ENCODE peak calls at places on chromosome 2, in eight cellular contexts. P is aorta, I is neural progenitor cell, E is cardiac muscle cell, F is mammary epithelial cell, T is heart right ventricle, H is stomach, C is DND-41. Y is an unnamed sample.

GRCh38 chr2:149732730-149733290 is 145.2 kb upstream of the MMADHC start:
- DNase-seq in P (no peak), I (no peak), E (no peak), F (no peak), T (no peak), H (no peak), C (no peak), Y (no peak)

GRCh38 chr2:172246649-172247048 is 143.9 kb upstream of the DLX2 start:
- DNase-seq in P (no peak), I (no peak), E (no peak), F (peak; percentile 67), T (no peak), H (no peak), C (no peak), Y (no peak)

GRCh38 chr2:9377461-9378097 is 45.7 kb downstream of the ITGB1BP1 start:
- DNase-seq in P (no peak), I (no peak), E (no peak), F (no peak), T (no peak), H (no peak), C (no peak), Y (no peak)

GRCh38 chr2:108983610-108984009 is 5.4 kb downstream of the EDAR start:
- DNase-seq in P (no peak), I (no peak), E (no peak), F (no peak), T (no peak), H (no peak), C (no peak), Y (no peak)

GRCh38 chr2:27765621-27766286 is 5.8 kb upstream of the MRPL33 start:
- DNase-seq in P (peak; percentile 72), I (no peak), E (peak; percentile 83), F (peak; percentile 24), T (peak; percentile 39), H (peak; percentile 81), C (no peak), Y (peak; percentile 38)

GRCh38 chr2:180695570-180695969 is 284.8 kb upstream of the UBE2E3 start:
- DNase-seq in P (no peak), I (no peak), E (no peak), F (no peak), T (no peak), H (no peak), C (no peak), Y (no peak)

GRCh38 chr2:162103443-162104009 is 29.5 kb upstream of the DPP4 start:
- DNase-seq in P (no peak), I (no peak), E (peak; percentile 52), F (no peak), T (no peak), H (no peak), C (no peak), Y (no peak)

GRCh38 chr2:40844353-40845277 is 392.7 kb upstream of the SLC8A1 start:
- DNase-seq in P (no peak), I (peak; percentile 57), E (peak; percentile 9), F (peak; percentile 30), T (no peak), H (no peak), C (no peak), Y (no peak)

GRCh38 chr2:78992451-78992806 is 33.1 kb upstream of the REG3G start:
- DNase-seq in P (no peak), I (peak; percentile 66), E (peak; percentile 10), F (no peak), T (no peak), H (no peak), C (no peak), Y (no peak)

GRCh38 chr2:107775171-107775570 is 51.5 kb upstream of the RGPD4 start:
- DNase-seq in P (no peak), I (no peak), E (no peak), F (no peak), T (no peak), H (no peak), C (no peak), Y (no peak)

GRCh38 chr2:73963385-73964120 is 21.2 kb upstream of the TET3 start:
- DNase-seq in P (no peak), I (no peak), E (peak; percentile 12), F (no peak), T (no peak), H (no peak), C (no peak), Y (no peak)

GRCh38 chr2:29166237-29166630 is 51.0 kb downstream of the CLIP4 start:
- DNase-seq in P (no peak), I (no peak), E (peak; percentile 17), F (no peak), T (no peak), H (no peak), C (no peak), Y (no peak)

DNA sequence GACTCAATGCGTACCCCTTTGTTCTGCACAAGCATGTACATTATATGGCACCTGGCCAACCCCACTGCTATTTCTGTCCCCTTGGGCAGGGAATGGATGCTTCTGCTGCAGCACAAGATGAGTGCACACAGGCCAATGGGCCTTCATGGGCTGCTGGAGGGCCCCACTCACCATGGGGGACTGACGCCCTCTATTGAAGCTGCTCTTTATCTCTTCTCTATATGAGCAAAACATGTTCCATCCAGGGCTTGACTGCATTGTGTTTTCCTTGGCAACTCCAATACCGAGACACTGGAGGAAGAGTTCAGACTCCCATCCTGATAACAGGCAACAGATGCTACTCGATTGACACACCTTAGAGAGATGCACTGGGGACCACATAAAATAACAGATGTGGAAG is 251.6 kb upstream of the NCKAP5 start:
- DNase-seq in P (no peak), I (no peak), E (no peak), F (no peak), T (no peak), H (no peak), C (no peak), Y (no peak)
- H3K27ac ChIP-seq in P (no peak overlapping the region), I (no peak overlapping the region), E (no peak overlapping the region), F (no peak overlapping the region), T (no peak overlapping the region), H (no peak overlapping the region), C (no peak overlapping the region), Y (no peak overlapping the region)

DNA sequence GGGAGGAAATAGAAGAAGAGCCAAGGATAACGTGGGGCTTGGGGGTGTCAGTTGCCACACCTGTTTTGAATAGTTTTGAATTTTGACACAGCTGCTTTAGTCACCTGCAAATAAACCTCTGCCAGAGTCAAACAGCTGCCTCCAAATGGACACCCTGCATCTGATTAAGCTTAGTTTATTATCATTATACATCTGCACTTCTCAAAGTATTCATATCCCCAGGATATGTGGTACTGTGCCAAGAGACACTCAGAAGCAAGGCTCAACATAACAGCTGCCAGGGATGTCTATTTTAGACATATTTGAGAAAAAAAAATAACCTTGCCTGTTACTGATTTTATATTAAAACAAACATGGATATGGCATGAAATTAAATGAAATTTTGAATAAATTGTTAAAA is 122.5 kb upstream of the WDR75 start:
- DNase-seq in P (no peak), I (no peak), E (no peak), F (no peak), T (no peak), H (no peak), C (no peak), Y (no peak)
- H3K4me3 ChIP-seq in P (no peak overlapping the region), I (no peak overlapping the region), E (no peak overlapping the region), F (no peak overlapping the region), T (no peak overlapping the region), H (no peak overlapping the region), C (no peak overlapping the region), Y (no peak overlapping the region)

DNA sequence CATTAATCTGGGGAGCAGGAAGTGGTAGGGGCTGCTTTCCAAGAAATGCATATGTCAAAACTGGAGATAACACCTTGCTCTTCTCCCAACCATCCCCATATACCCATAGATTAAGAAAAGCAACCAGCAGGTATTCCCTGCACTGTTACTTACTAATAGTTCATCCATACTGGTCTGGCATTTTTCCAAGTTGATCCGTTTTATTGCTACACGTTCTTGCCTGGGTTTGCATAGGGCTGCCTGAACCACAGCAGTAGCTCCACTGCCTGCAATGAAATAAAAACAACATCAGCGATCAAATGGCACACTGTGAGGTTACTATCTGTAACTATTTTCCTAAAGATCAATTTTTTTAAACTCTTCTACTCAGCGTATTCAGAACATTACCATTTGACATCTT is 65.6 kb downstream of the STK39 start:
- DNase-seq in P (no peak), I (no peak), E (no peak), F (no peak), T (no peak), H (no peak), C (no peak), Y (no peak)
- H3K27ac ChIP-seq in P (no peak overlapping the region), I (no peak overlapping the region), E (no peak overlapping the region), F (no peak overlapping the region), T (no peak overlapping the region), H (no peak overlapping the region), C (no peak overlapping the region), Y (no peak overlapping the region)

GRCh38 chr2:12613137-12613912 is 103.4 kb upstream of the TRIB2 start:
- DNase-seq in P (no peak), I (peak; percentile 21), E (no peak), F (no peak), T (no peak), H (peak; percentile 27), C (no peak), Y (no peak)
- H3K4me3 ChIP-seq in P (no peak overlapping the region), I (no peak overlapping the region), E (no peak overlapping the region), F (no peak overlapping the region), T (no peak overlapping the region), H (no peak overlapping the region), C (no peak overlapping the region), Y (no peak overlapping the region)

DNA sequence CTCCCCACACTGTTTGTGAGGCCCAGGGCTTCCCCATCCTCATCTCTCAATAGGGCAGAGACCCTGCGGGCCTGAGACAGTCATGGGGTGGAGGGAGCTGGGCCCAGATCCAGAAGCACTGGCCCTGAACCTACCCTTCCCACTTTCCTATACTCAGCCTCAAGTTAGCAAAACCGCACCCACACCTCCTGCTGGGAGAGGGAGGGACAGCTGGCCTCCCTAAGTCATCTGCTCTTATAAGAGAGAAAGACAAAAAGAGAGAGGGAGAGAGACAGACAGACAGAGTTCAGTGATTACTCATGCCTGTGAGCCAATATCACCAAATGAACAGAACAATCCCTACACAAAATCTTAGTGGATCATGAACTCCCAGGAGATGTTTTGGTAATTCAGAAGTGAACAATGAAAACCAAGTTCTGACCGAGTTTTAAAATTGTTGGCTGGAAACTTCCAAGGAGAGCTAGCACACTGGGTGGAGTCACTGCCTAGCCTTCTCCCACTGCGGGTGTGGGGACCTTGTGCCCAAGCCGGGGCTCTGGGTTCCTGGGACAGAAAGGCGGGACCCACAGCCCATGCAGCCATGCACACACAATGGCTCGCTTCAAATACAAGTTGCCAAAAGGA is 130.5 kb downstream of the PXDN start:
- DNase-seq in P (peak; percentile 40), I (no peak), E (peak; percentile 54), F (peak; percentile 49), T (no peak), H (no peak), C (no peak), Y (no peak)
- H3K27ac ChIP-seq in P (no peak overlapping the region), I (no peak overlapping the region), E (no peak overlapping the region), F (no peak overlapping the region), T (peak overlapping the region; percentile 67), H (no peak overlapping the region), C (no peak overlapping the region), Y (no peak overlapping the region)